ENCODE peak calls at places on chromosome 13, in seven cellular contexts. L is GM23248, N is neuronal stem cell, X is mesenchymal stem cell, R is MM.1S, K is hepatocyte, M is PC-9. C is an unnamed sample.

GRCh38 chr13:43425234-43425633 is 361.5 kb downstream of the ENOX1 start:
- DNase-seq in L (no peak), N (no peak), X (no peak), R (no peak), K (no peak), M (no peak), C (no peak)

GRCh38 chr13:99796175-99796819 is 175.3 kb downstream of the ZIC5 start:
- DNase-seq in L (peak; percentile 46), N (peak; percentile 80), X (peak; percentile 36), R (peak; percentile 30), K (peak; percentile 69), M (peak; percentile 14), C (peak; percentile 51)

GRCh38 chr13:110443633-110444225 is 117.8 kb downstream of the RAB20 start:
- DNase-seq in L (no peak), N (no peak), X (peak; percentile 65), R (no peak), K (no peak), M (no peak), C (no peak)

GRCh38 chr13:24678151-24678550 is 2.1 kb upstream of the ATP12A start:
- DNase-seq in L (no peak), N (no peak), X (no peak), R (no peak), K (peak; percentile 29), M (no peak), C (no peak)

GRCh38 chr13:112905990-112906641 is 62.9 kb upstream of the MCF2L start:
- DNase-seq in L (no peak), N (peak; percentile 41), X (no peak), R (peak; percentile 48), K (peak; percentile 67), M (peak; percentile 36), C (no peak)

GRCh38 chr13:68078874-68079273 is 848.7 kb upstream of the PCDH9 start:
- DNase-seq in L (no peak), N (no peak), X (peak; percentile 48), R (no peak), K (no peak), M (no peak), C (no peak)

GRCh38 chr13:86585826-86586225 is 786.6 kb upstream of the SLITRK6 start:
- DNase-seq in L (peak; percentile 80), N (no peak), X (peak; percentile 81), R (no peak), K (peak; percentile 74), M (no peak), C (peak; percentile 99)

GRCh38 chr13:106103779-106104178 is 431.7 kb downstream of the EFNB2 start:
- DNase-seq in L (peak; percentile 42), N (no peak), X (peak; percentile 84), R (no peak), K (peak; percentile 61), M (peak; percentile 75), C (peak; percentile 93)

GRCh38 chr13:99572131-99572530 is 70.9 kb downstream of the TM9SF2 start:
- DNase-seq in L (peak; percentile 90), N (no peak), X (no peak), R (no peak), K (no peak), M (no peak), C (no peak)

GRCh38 chr13:20074956-20075355 is 85.9 kb downstream of the GJA3 start:
- DNase-seq in L (no peak), N (no peak), X (peak; percentile 37), R (no peak), K (no peak), M (no peak), C (no peak)
- H2AFZ ChIP-seq in L (no peak overlapping the region), N (no peak overlapping the region), X (no peak overlapping the region), R (no peak overlapping the region), K (no peak overlapping the region), M (no peak overlapping the region), C (no peak overlapping the region)

DNA sequence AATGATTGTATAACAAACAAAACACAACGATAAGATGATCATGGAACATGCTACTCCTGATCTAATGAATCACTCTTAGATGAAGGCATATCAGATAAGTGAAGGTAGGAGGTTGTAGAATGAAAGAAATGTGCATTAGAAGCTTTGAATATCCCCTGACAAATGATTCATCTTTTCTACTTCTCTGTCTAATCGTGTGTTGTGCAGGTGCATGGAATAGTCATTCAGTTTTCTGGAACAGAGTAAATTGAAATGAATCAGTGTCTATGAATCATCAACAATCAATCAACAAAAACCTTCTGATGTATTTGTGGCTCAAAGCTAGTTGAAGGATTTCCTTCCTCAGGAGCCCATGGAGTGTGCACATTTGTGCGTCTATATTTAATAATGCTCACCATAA is 1290.4 kb upstream of the PCDH20 start:
- DNase-seq in L (no peak), N (no peak), X (no peak), R (no peak), K (no peak), M (no peak), C (no peak)
- H2AFZ ChIP-seq in L (no peak overlapping the region), N (no peak overlapping the region), X (no peak overlapping the region), R (no peak overlapping the region), K (no peak overlapping the region), M (no peak overlapping the region), C (no peak overlapping the region)

GRCh38 chr13:108269601-108270328 is at the start of gene TNFSF13B:
- DNase-seq in L (peak; percentile 59), N (no peak), X (peak; percentile 61), R (peak; percentile 70), K (peak; percentile 9), M (peak; percentile 5), C (peak; percentile 59)

GRCh38 chr13:108268713-108269112 is 805 bp upstream of the TNFSF13B start:
- DNase-seq in L (no peak), N (no peak), X (no peak), R (no peak), K (no peak), M (no peak), C (no peak)

GRCh38 chr13:108263961-108264360 is 5.6 kb upstream of the TNFSF13B start:
- DNase-seq in L (no peak), N (no peak), X (no peak), R (no peak), K (no peak), M (no peak), C (no peak)

GRCh38 chr13:108267338-108267737 is 2.2 kb upstream of the TNFSF13B start:
- DNase-seq in L (no peak), N (no peak), X (no peak), R (no peak), K (no peak), M (no peak), C (no peak)

DNA sequence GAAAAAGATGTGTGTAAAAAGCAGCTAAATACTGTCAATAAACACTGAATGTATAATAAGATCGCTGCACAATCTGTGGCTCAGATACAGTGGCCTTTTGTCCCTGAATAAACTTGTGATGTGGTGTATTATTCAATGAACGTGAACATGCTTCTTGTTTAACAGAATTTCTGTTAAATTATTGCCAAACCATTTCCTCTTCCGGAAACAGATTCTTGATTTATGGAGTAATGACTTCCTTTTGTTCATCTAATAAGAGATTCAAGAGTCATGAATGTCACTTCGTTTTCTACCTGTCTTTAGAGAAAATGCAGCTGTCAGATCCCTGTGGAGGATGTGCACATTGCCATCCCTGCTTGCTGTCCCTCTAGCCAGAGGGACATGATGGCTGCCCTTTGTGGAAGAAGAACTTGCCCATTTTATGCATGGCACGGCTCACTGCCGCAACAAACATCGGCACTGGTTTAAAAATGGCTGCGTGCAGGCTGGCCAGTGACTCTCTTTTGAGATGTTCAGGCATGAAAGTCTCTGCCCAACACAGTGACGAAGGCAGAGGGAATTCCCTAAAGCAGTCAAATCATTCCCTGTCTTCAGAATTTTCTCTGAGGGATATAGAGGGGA is 3.1 kb upstream of the TNFSF13B start:
- DNase-seq in L (no peak), N (no peak), X (no peak), R (no peak), K (no peak), M (no peak), C (no peak)
- H2AFZ ChIP-seq in L (no peak overlapping the region), N (no peak overlapping the region), X (no peak overlapping the region), R (no peak overlapping the region), K (no peak overlapping the region), M (no peak overlapping the region), C (no peak overlapping the region)

GRCh38 chr13:76636881-76637280 is 249.3 kb downstream of the KCTD12 start:
- DNase-seq in L (no peak), N (no peak), X (no peak), R (no peak), K (no peak), M (no peak), C (no peak)
- H2AFZ ChIP-seq in L (no peak overlapping the region), N (no peak overlapping the region), X (no peak overlapping the region), R (no peak overlapping the region), K (no peak overlapping the region), M (no peak overlapping the region), C (no peak overlapping the region)

C was measured in fibroblast of lung.